ENCODE peak calls at places on chromosome X, in four cellular contexts. I is HepG2, X is sigmoid colon, O is body of pancreas. Q is an unnamed sample.

GRCh38 chrX:926991-927390 is 285.5 kb downstream of the CRLF2 start:
- DNase-seq in I (no peak), X (no peak), O (no peak), Q (no peak)

GRCh38 chrX:57270980-57271379 is 15.5 kb upstream of the FAAH2 start:
- DNase-seq in I (no peak), X (no peak), O (no peak), Q (no peak)

GRCh38 chrX:48107717-48108116 is 22.7 kb upstream of the SPACA5B start:
- DNase-seq in I (no peak), X (no peak), O (no peak), Q (no peak)

GRCh38 chrX:8848921-8849320 is 47.7 kb upstream of the FAM9A start:
- DNase-seq in I (no peak), X (no peak), O (no peak), Q (no peak)

GRCh38 chrX:16807548-16807947 is 21.3 kb downstream of the TXLNG start:
- DNase-seq in I (no peak), X (no peak), O (no peak), Q (no peak)

GRCh38 chrX:76428243-76429130 is 977 bp downstream of the MAGEE1 start:
- DNase-seq in I (no peak), X (peak; percentile 68), O (peak; percentile 22), Q (no peak)

GRCh38 chrX:22105231-22105630 is 73.1 kb downstream of the PHEX start:
- DNase-seq in I (no peak), X (no peak), O (no peak), Q (no peak)

GRCh38 chrX:68824565-68825125 is 4.2 kb upstream of the EFNB1 start:
- DNase-seq in I (no peak), X (peak; percentile 24), O (no peak), Q (no peak)

GRCh38 chrX:40933132-40934078 is 151.8 kb upstream of the USP9X start:
- DNase-seq in I (no peak), X (no peak), O (no peak), Q (no peak)

GRCh38 chrX:130828641-130829040 is 74.4 kb downstream of the ENOX2 start:
- DNase-seq in I (no peak), X (no peak), O (no peak), Q (no peak)

GRCh38 chrX:9369802-9370291 is 95.0 kb upstream of the TBL1X start:
- DNase-seq in I (no peak), X (no peak), O (no peak), Q (no peak)

GRCh38 chrX:9122504-9123245 is 88.7 kb upstream of the FAM9B start:
- DNase-seq in I (no peak), X (no peak), O (no peak), Q (no peak)

GRCh38 chrX:38192007-38192625 is 28.6 kb downstream of the SRPX start:
- DNase-seq in I (no peak), X (no peak), O (peak; percentile 32), Q (no peak)

GRCh38 chrX:9647475-9647874 is 118.2 kb downstream of the GPR143 start:
- DNase-seq in I (no peak), X (no peak), O (no peak), Q (no peak)

GRCh38 chrX:77434949-77435348 is 12.2 kb upstream of the FGF16 start:
- DNase-seq in I (no peak), X (no peak), O (no peak), Q (no peak)

GRCh38 chrX:69506617-69507499 is 2.7 kb downstream of the NALF2 start:
- DNase-seq in I (no peak), X (no peak), O (no peak), Q (peak; percentile 13)

GRCh38 chrX:40272141-40272540 is 174.4 kb upstream of the BCOR start:
- DNase-seq in I (no peak), X (no peak), O (no peak), Q (no peak)

GRCh38 chrX:10582215-10582733 is 38.1 kb downstream of the MID1 start:
- DNase-seq in I (no peak), X (no peak), O (no peak), Q (no peak)

GRCh38 chrX:28312965-28313364 is 274.3 kb upstream of the IL1RAPL1 start:
- DNase-seq in I (no peak), X (no peak), O (no peak), Q (no peak)

GRCh38 chrX:29143756-29144155 is 556.5 kb downstream of the IL1RAPL1 start:
- DNase-seq in I (no peak), X (no peak), O (no peak), Q (no peak)

GRCh38 chrX:19543020-19543715 is 27.9 kb upstream of the MAP3K15 start:
- DNase-seq in I (no peak), X (no peak), O (no peak), Q (no peak)

GRCh38 chrX:6382284-6382683 is 152.6 kb downstream of the VCX3A start:
- DNase-seq in I (no peak), X (no peak), O (no peak), Q (no peak)

GRCh38 chrX:119505945-119506344 is 37.7 kb downstream of the SLC25A5 start:
- DNase-seq in I (peak; percentile 90), X (peak; percentile 5), O (no peak), Q (no peak)

GRCh38 chrX:53266914-53267313 is 14.5 kb downstream of the IQSEC2 start:
- DNase-seq in I (no peak), X (no peak), O (no peak), Q (no peak)

GRCh38 chrX:14362731-14363130 is 166.6 kb upstream of the GLRA2 start:
- DNase-seq in I (no peak), X (no peak), O (no peak), Q (no peak)

GRCh38 chrX:136643243-136643642 is 4.7 kb upstream of the CD40LG start:
- DNase-seq in I (no peak), X (no peak), O (no peak), Q (no peak)

GRCh38 chrX:133215747-133216146 is 2.4 kb downstream of the TFDP3 start:
- DNase-seq in I (peak; percentile 8), X (no peak), O (peak; percentile 17), Q (no peak)

GRCh38 chrX:130682990-130683389 is 220.0 kb downstream of the ENOX2 start:
- DNase-seq in I (no peak), X (no peak), O (no peak), Q (no peak)

GRCh38 chrX:7314425-7314824 is 166.5 kb upstream of the PUDP start:
- DNase-seq in I (no peak), X (no peak), O (no peak), Q (no peak)

GRCh38 chrX:22246620-22247019 is 26.1 kb upstream of the CBLL2 start:
- DNase-seq in I (no peak), X (no peak), O (no peak), Q (no peak)

GRCh38 chrX:50839730-50840129 is 25.7 kb upstream of the SHROOM4 start:
- DNase-seq in I (no peak), X (no peak), O (no peak), Q (no peak)

GRCh38 chrX:129577473-129577872 is 37.4 kb downstream of the OCRL start:
- DNase-seq in I (no peak), X (no peak), O (no peak), Q (peak; percentile 14)

GRCh38 chrX:154486052-154486395 is 391 bp downstream of the UBL4A start:
- DNase-seq in I (no peak), X (peak; percentile 74), O (peak; percentile 68), Q (no peak)

GRCh38 chrX:105564536-105564935 is 257.8 kb upstream of the NRK start:
- DNase-seq in I (no peak), X (no peak), O (no peak), Q (no peak)

GRCh38 chrX:107672955-107673378 is 44.7 kb downstream of the PRPS1 start:
- DNase-seq in I (peak; percentile 28), X (peak; percentile 93), O (peak; percentile 68), Q (peak; percentile 35)
- TF ChIP-seq POLR2A in I (no peak), X (no peak), O (no peak), Q (no peak)

DNA sequence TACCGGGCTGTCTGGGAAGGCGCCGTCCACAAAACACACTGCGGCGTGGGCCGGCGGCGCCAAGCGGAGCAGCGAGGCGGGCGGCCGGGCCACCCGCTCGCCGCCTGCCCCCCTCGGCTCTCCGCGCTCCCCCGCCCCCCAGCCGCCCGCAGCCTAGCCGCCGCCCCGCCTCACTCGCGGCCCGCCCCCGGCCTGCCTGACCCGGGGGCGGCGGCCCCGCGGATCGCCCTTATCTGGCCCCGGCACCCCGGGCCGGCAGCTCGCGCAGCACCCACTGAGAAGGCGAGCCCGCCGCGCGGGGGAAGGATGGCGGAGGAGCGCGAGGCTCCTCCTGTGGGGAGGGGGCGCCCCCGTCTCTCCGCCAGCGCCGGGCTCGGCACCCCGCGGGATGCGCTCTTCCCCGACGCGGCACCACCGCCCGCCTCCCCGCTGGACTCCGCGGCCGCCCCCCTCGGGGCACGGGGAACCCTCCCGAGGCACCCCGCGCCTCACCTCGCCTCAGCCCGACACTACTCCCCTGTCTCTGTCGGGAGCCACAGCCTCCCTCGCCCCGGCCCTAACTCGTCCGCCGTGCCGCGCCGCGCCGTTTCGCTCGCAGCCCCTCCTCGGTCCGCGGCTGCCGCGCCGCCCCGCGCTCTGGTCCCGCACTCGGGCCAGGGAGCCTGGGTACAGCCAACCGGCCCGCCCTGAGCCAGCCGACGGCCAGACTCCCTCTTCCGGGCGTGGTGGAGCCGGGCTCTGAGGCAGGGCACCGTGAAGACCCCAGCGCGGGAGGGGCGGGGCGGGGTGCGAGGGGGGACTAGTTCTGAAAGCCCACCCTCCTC is 564 bp downstream of the ATP11C start:
- DNase-seq in I (no peak), X (peak; percentile 73), O (peak; percentile 37), Q (peak; percentile 22)
- TF ChIP-seq POLR2A in I (no peak), X (no peak), O (no peak), Q (peak; percentile 18)

GRCh38 chrX:24242649-24243556 is 71.0 kb downstream of the SUPT20HL2 start:
- DNase-seq in I (peak; percentile 9), X (peak; percentile 90), O (peak; percentile 75), Q (no peak)
- TF ChIP-seq POLR2A in I (no peak), X (no peak), O (no peak), Q (no peak)

DNA sequence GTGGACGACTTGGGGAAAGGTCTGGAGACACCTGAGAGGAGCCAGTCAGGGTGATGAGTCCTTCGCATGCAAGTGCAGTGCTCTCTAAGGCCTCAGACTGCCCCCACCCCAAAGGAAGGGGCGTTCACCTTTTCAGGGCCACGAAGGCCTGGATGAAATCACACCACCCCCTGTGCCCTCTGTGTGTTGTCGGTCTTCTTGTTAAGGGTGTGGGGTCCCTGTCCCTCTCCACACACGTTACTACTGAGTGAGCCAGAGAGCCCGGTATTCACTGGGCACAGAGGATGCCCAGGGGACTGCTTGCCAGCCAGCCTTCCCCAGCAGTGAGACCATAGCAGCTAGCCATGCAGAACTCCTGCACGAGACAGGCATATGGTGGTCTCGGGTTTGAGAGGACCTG is 72.0 kb downstream of the MTMR1 start:
- DNase-seq in I (no peak), X (no peak), O (no peak), Q (no peak)
- TF ChIP-seq POLR2A in I (no peak), X (no peak), O (no peak), Q (no peak)